ENCODE peak calls at places on chromosomes 12 and 14, in four cellular contexts. J, S, L and W are unnamed samples.

GRCh38 chr12:47481041-47481440 is 224.8 kb downstream of the RPAP3 start:
- DNase-seq in L (no peak), J (no peak), S (no peak), W (no peak)

GRCh38 chr12:3261782-3262359 is 184.7 kb downstream of the TSPAN9 start:
- DNase-seq in J (no peak), S (no peak), L (no peak), W (no peak)

GRCh38 chr12:53231859-53232640 is at the start of gene RARG:
- DNase-seq in S (peak), J (no peak), L (peak), W (peak)

GRCh38 chr14:88825503-88825902 is 1.1 kb downstream of the TTC8 start:
- DNase-seq in J (no peak), S (no peak), L (no peak), W (no peak)

GRCh38 chr12:52335598-52336262 is 14.5 kb upstream of the KRT83 start:
- DNase-seq in L (no peak), S (no peak), J (no peak), W (no peak)

GRCh38 chr12:96093543-96094196 is 58.3 kb upstream of the LTA4H start:
- DNase-seq in L (no peak), S (no peak), J (no peak), W (no peak)

GRCh38 chr12:64666054-64666914 is 56.0 kb downstream of the RASSF3 start:
- DNase-seq in S (no peak), J (no peak), L (no peak), W (no peak)

GRCh38 chr12:75656650-75657049 is 145.2 kb upstream of the KRR1 start:
- DNase-seq in J (no peak), L (no peak), S (no peak), W (no peak)

GRCh38 chr14:60652674-60653387 is 3.6 kb upstream of the SIX1 start:
- DNase-seq in S (no peak), L (peak), J (no peak), W (no peak)

GRCh38 chr14:53004976-53005375 is 54.1 kb upstream of the FERMT2 start:
- DNase-seq in L (no peak), J (no peak), S (no peak), W (no peak)

GRCh38 chr14:98513558-98513957 is 758.4 kb downstream of the BCL11B start:
- DNase-seq in S (no peak), L (no peak), J (no peak), W (no peak)

GRCh38 chr12:128612150-128612850 is 211.5 kb downstream of the SLC15A4 start:
- DNase-seq in L (no peak), J (no peak), S (no peak), W (no peak)

GRCh38 chr12:128449146-128449894 is 182.3 kb downstream of the TMEM132C start:
- DNase-seq in J (no peak), L (no peak), S (no peak), W (no peak)

GRCh38 chr12:12272869-12273268 is 6.0 kb upstream of the LRP6 start:
- DNase-seq in J (no peak), S (no peak), L (no peak), W (no peak)

GRCh38 chr14:63962896-63963295 is 110.1 kb downstream of the SYNE2 start:
- DNase-seq in S (no peak), L (no peak), J (no peak), W (no peak)

GRCh38 chr12:12717586-12718381 is 616 bp downstream of the CDKN1B start:
- DNase-seq in J (no peak), L (peak), S (no peak), W (peak)

GRCh38 chr14:100717371-100717770 is 9.3 kb upstream of the DLK1 start:
- DNase-seq in S (no peak), L (no peak), J (no peak), W (no peak)

GRCh38 chr14:103892247-103892646 is 36.0 kb upstream of the TDRD9 start:
- DNase-seq in J (no peak), S (no peak), L (no peak), W (no peak)

GRCh38 chr12:57001448-57001906 is 4.9 kb downstream of the ZBTB39 start:
- DNase-seq in L (peak), S (peak), J (peak), W (peak)

GRCh38 chr12:103768467-103769123 is 72.4 kb downstream of the NT5DC3 start:
- DNase-seq in J (no peak), S (no peak), L (no peak), W (no peak)

GRCh38 chr12:75831413-75831812 is 200.2 kb downstream of the PHLDA1 start:
- DNase-seq in L (no peak), J (no peak), S (no peak), W (no peak)

GRCh38 chr14:54597795-54598443 is 31.0 kb downstream of the SAMD4A start:
- DNase-seq in S (no peak), J (no peak), L (no peak), W (no peak)

GRCh38 chr14:103688441-103688840 is 26.8 kb downstream of the XRCC3 start:
- DNase-seq in L (no peak), J (no peak), S (no peak), W (no peak)

GRCh38 chr14:80356413-80356812 is 145.1 kb upstream of the DIO2 start:
- DNase-seq in L (no peak), S (no peak), J (no peak), W (peak)

GRCh38 chr14:103638594-103638993 is 9.6 kb downstream of the KLC1 start:
- DNase-seq in S (no peak), L (no peak), J (no peak), W (peak)

GRCh38 chr12:108514973-108515814 is at the start of gene FICD:
- DNase-seq in L (peak), S (peak), J (peak), W (peak)

GRCh38 chr14:69137456-69138188 is 15.3 kb downstream of the DCAF5 start:
- DNase-seq in S (no peak), L (no peak), J (no peak), W (peak)

GRCh38 chr14:85934123-85934885 is 404.4 kb downstream of the FLRT2 start:
- DNase-seq in L (no peak), J (peak), S (peak), W (peak)

GRCh38 chr14:69328765-69329164 is 68.8 kb downstream of the GALNT16 start:
- DNase-seq in S (no peak), J (no peak), L (no peak), W (no peak)

GRCh38 chr14:105423488-105424195 is 4.0 kb downstream of the MTA1 start:
- DNase-seq in J (no peak), S (no peak), L (no peak), W (no peak)

GRCh38 chr14:44165286-44165685 is 341.8 kb downstream of the FSCB start:
- DNase-seq in J (no peak), S (no peak), L (no peak), W (no peak)

GRCh38 chr12:77124767-77125166 is 59.4 kb upstream of the E2F7 start:
- DNase-seq in J (no peak), S (no peak), L (no peak), W (no peak)

GRCh38 chr14:80978403-80978802 is 23.0 kb downstream of the TSHR start:
- DNase-seq in S (no peak), L (no peak), J (no peak), W (no peak)

GRCh38 chr14:48127674-48128073 is 452.3 kb upstream of the MDGA2 start:
- DNase-seq in S (no peak), J (no peak), L (no peak), W (no peak)

GRCh38 chr12:112419269-112420133 is 754 bp downstream of the PTPN11 start:
- DNase-seq in L (peak), J (no peak), S (no peak), W (peak)

GRCh38 chr14:56271988-56272387 is 153.8 kb downstream of the PELI2 start:
- DNase-seq in J (no peak), L (no peak), S (no peak), W (no peak)

GRCh38 chr12:48936379-48936979 is 11.2 kb upstream of the FKBP11 start:
- DNase-seq in L (peak), J (no peak), S (peak), W (peak)

GRCh38 chr14:72744416-72745120 is 149.3 kb downstream of the DPF3 start:
- DNase-seq in S (no peak), L (no peak), J (no peak), W (no peak)

GRCh38 chr14:67532998-67533753 is at the start of gene PLEKHH1:
- DNase-seq in J (no peak), S (peak), L (peak), W (peak)

GRCh38 chr12:55715833-55716581 is at the start of gene BLOC1S1:
- DNase-seq in L (peak), J (peak), S (peak), W (peak)
- TF ChIP-seq CTCF in L (no peak), J (no peak), S (no peak), W (no peak)

DNA sequence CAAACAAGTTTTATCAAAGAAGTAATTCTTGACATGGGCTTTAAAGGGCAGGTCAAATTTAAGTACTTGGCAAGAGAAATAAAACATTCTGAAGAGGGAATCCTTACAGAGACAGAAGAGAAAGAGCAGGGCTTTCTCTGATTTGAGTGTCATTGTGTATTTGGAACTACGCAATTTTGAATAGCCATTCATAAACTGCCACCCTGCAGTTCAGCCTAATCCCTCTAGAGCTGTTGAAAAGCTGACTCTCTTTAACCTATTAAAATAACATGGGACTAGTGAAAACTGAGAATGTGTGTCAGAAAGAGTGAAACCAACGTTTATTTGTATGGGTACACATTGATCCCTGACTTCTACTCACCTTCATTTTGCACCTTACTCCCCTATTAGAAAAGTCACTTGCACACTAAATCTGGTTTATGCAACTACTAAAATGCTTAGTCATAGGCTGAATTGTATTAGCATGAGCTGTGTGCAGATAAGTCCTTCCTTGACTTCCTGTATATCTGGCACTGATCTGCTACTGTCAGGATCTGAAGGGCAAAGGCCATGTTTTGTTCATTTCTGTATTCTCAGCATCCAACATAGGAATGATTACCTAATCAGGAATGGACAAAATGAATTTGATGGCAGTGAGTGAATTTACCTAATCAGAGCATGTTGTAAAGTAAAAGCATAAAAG is 458.9 kb downstream of the NOVA1 start:
- DNase-seq in S (no peak), L (no peak), J (no peak), W (no peak)
- TF ChIP-seq CTCF in S (no peak), L (no peak), J (no peak), W (no peak)

GRCh38 chr14:75002392-75003249 is at the start of gene EIF2B2:
- DNase-seq in S (peak), L (peak), J (peak), W (peak)
- TF ChIP-seq CTCF in S (no peak), L (peak), J (no peak), W (peak)

DNA sequence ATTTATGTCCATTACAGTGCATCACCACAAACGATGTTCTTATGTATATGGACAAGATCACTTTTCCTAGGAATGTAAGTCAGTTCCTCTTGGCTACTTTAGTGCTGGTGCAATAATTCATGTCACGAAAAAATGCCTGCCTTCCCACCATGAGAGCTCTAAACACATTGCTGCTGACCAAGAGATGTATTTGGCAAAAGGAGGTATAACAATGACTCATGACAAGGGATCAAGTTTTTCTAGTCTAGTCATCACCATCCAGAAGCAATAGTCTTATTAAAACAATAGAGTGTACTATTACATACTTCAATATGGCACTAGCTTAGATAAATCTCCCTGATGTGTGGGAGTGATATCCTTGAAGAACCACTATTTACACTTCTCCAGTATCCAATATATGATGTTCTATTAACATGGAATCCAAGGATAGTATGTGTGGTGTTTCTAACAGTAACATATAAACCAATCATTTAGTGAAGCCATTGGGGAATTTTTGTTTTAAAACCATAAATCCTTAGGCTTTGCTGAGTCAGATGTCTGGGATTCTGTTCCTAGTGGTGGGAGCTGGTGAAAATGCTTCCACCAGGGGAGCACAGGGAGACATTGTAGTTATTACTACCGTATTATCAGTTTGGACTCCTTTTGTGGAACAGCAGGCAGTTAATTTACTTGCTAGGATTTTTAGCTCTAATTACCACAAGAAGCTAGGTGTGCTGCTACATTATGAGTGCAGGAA is 1387.5 kb downstream of the LRFN5 start:
- DNase-seq in J (no peak), S (no peak), L (no peak), W (no peak)
- TF ChIP-seq CTCF in J (no peak), S (no peak), L (no peak), W (no peak)

GRCh38 chr14:93055651-93056115 is 60.0 kb downstream of the ITPK1 start:
- DNase-seq in L (no peak), S (no peak), J (no peak), W (no peak)
- TF ChIP-seq CTCF in L (no peak), S (no peak), J (no peak), W (no peak)

GRCh38 chr12:69783365-69783764 is 41.7 kb upstream of the MYRFL start:
- DNase-seq in L (no peak), S (no peak), J (no peak), W (no peak)

DNA sequence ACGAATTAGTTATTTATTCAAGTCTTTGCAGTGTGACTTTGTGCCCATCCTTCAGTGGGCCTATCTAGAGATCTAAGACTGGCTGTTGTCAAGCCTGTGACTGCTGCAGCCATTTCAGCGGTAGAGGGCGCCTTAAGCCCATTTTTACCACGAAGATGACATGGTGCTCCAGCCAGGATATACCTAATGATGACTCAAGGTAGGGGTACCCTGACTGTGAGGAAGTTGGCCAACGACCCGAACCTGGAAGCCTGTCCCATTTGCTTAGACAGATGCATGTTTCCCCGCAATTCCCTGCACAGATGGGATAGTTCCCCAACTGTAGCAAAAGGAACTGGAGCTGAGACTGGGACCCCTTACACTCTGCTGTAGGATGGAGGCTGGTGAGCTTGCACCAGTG is 41.3 kb downstream of the RAB3IP start:
- DNase-seq in L (peak), S (peak), J (no peak), W (peak)
- TF ChIP-seq CTCF in L (peak), S (no peak), J (peak), W (no peak)